ENCODE peak calls at places on chromosomes 3 and 15, in nine cellular contexts. Q, J, G, M, A, U, X, E and D are unnamed samples.

GRCh38 chr3:39216176-39216790 is 23.9 kb upstream of the XIRP1 start:
- DNase-seq in X (no peak), M (no peak), Q (no peak), E (peak), J (no peak), A (no peak), G (peak), U (peak), D (no peak)

GRCh38 chr15:80152180-80152895 is 461 bp upstream of the FAH start:
- DNase-seq in E (peak), M (peak), G (peak), X (peak), Q (peak), A (peak), U (peak), J (peak), D (peak)

GRCh38 chr3:32177702-32178198 is 60.7 kb upstream of the CMTM8 start:
- DNase-seq in E (no peak), A (peak), X (peak), M (peak), Q (peak), G (peak), J (peak), U (peak), D (peak)

GRCh38 chr3:105429034-105429762 is 62.5 kb downstream of the ALCAM start:
- DNase-seq in X (no peak), A (no peak), E (no peak), Q (no peak), U (no peak), J (no peak), M (no peak), G (no peak), D (no peak)

GRCh38 chr3:185992801-185993467 is 55.1 kb upstream of the TRA2B start:
- DNase-seq in J (no peak), G (no peak), Q (no peak), A (peak), M (peak), U (no peak), E (no peak), X (no peak), D (no peak)

GRCh38 chr15:34240537-34240936 is 15.7 kb downstream of the EMC4 start:
- DNase-seq in A (no peak), Q (no peak), E (no peak), M (no peak), X (no peak), J (no peak), G (no peak), U (no peak), D (no peak)

GRCh38 chr3:43034911-43035310 is 55.8 kb downstream of the GASK1A start:
- DNase-seq in X (no peak), M (no peak), E (peak), G (no peak), A (no peak), Q (no peak), J (no peak), U (no peak), D (no peak)

GRCh38 chr15:48775556-48775955 is 35.3 kb downstream of the CEP152 start:
- DNase-seq in G (no peak), A (no peak), J (no peak), U (no peak), X (no peak), Q (no peak), M (peak), E (no peak), D (no peak)

GRCh38 chr3:108008931-108009635 is 81.7 kb downstream of the CD47 start:
- DNase-seq in Q (no peak), J (no peak), E (no peak), U (peak), X (no peak), A (peak), M (peak), G (peak), D (no peak)

GRCh38 chr3:174581551-174581950 is 277.6 kb upstream of the NAALADL2 start:
- DNase-seq in Q (no peak), U (no peak), M (peak), J (no peak), A (no peak), E (no peak), X (no peak), G (no peak), D (no peak)

GRCh38 chr3:165983284-165983683 is 146.1 kb upstream of the BCHE start:
- DNase-seq in U (no peak), A (peak), G (no peak), M (peak), X (no peak), Q (no peak), J (no peak), E (no peak), D (no peak)

GRCh38 chr3:157767602-157768001 is 264.4 kb upstream of the VEPH1 start:
- DNase-seq in M (peak), Q (no peak), X (no peak), U (no peak), J (no peak), G (no peak), E (no peak), A (no peak), D (no peak)

GRCh38 chr15:100602822-100603393 is 519 bp downstream of the ASB7 start:
- DNase-seq in X (peak), A (peak), Q (no peak), E (no peak), G (peak), J (no peak), M (peak), U (peak), D (no peak)

GRCh38 chr3:71243230-71243629 is 340.3 kb downstream of the FOXP1 start:
- DNase-seq in G (no peak), E (no peak), U (no peak), M (no peak), A (no peak), X (no peak), Q (no peak), J (no peak), D (no peak)

GRCh38 chr3:122961146-122961545 is 66.4 kb downstream of the SEMA5B start:
- DNase-seq in X (no peak), U (no peak), A (no peak), E (no peak), Q (no peak), G (no peak), J (no peak), M (no peak), D (no peak)

GRCh38 chr15:99440029-99440428 is 125.8 kb upstream of the MEF2A start:
- DNase-seq in X (no peak), G (no peak), E (no peak), M (no peak), U (no peak), A (no peak), J (no peak), Q (no peak), D (no peak)

GRCh38 chr3:184872200-184872599 is 60.2 kb downstream of the VPS8 start:
- DNase-seq in U (no peak), Q (no peak), J (no peak), A (no peak), M (no peak), G (no peak), X (no peak), E (no peak), D (no peak)

GRCh38 chr3:136931587-136931986 is 26.2 kb upstream of the IL20RB start:
- DNase-seq in G (no peak), E (no peak), M (no peak), U (no peak), A (no peak), Q (no peak), X (no peak), J (no peak), D (no peak)